ENCODE peak calls at places on chromosomes 6 and 20, in nine cellular contexts. F is neural progenitor cell, L is lower lobe of right lung, C is endodermal cell, M is dorsolateral prefrontal cortex, H is colonic mucosa, O is mesendoderm, T is heart left ventricle, G is AG10803. V is an unnamed sample.

GRCh38 chr6:130900913-130901312 is 73.7 kb downstream of the SMLR1 start:
- DNase-seq in G (peak), F (no peak), T (peak), M (no peak), C (no peak), O (peak), L (no peak), H (no peak), V (no peak)

GRCh38 chr6:149449831-149450678 is 34.8 kb downstream of the ZC3H12D start:
- DNase-seq in M (no peak), O (no peak), L (no peak), G (no peak), H (no peak), T (no peak), F (no peak), C (peak), V (no peak)

GRCh38 chr6:163679753-163680152 is 265.2 kb downstream of the QKI start:
- DNase-seq in H (no peak), M (no peak), O (no peak), F (no peak), T (no peak), C (no peak), G (no peak), L (no peak), V (no peak)

GRCh38 chr6:159065091-159065490 is 20.3 kb upstream of the TAGAP start:
- DNase-seq in C (peak), F (no peak), L (no peak), G (no peak), T (no peak), H (no peak), O (no peak), M (no peak), V (no peak)

GRCh38 chr6:90484903-90485302 is 102.0 kb downstream of the MAP3K7 start:
- DNase-seq in T (no peak), O (no peak), F (peak), C (peak), L (no peak), H (no peak), M (peak), G (no peak), V (no peak)

GRCh38 chr20:48425776-48426175 is 402.0 kb downstream of the PREX1 start:
- DNase-seq in H (no peak), L (no peak), O (no peak), G (no peak), C (no peak), M (no peak), T (no peak), F (peak), V (no peak)

GRCh38 chr20:56801991-56802740 is 173.1 kb downstream of the TFAP2C start:
- DNase-seq in G (peak), H (no peak), L (no peak), C (no peak), M (no peak), T (no peak), O (no peak), F (no peak), V (no peak)

GRCh38 chr6:134026597-134026996 is 25.8 kb downstream of the SLC2A12 start:
- DNase-seq in L (no peak), H (no peak), G (no peak), F (no peak), M (no peak), C (no peak), O (no peak), T (no peak), V (no peak)

GRCh38 chr20:24692429-24693190 is 223.2 kb downstream of the SYNDIG1 start:
- DNase-seq in M (no peak), C (peak), T (no peak), F (no peak), H (peak), O (no peak), L (no peak), G (no peak), V (no peak)

GRCh38 chr20:34045930-34046329 is 52.2 kb downstream of the RALY start:
- DNase-seq in F (no peak), G (no peak), H (no peak), M (no peak), C (peak), O (no peak), T (no peak), L (no peak), V (no peak)

GRCh38 chr6:46719099-46719498 is 16.1 kb downstream of the PLA2G7 start:
- DNase-seq in G (peak), C (no peak), M (no peak), O (no peak), F (no peak), H (no peak), L (no peak), T (no peak), V (no peak)

GRCh38 chr6:161487694-161488093 is 213.8 kb upstream of the AGPAT4 start:
- DNase-seq in H (no peak), C (no peak), G (peak), O (no peak), M (no peak), L (no peak), F (no peak), T (no peak), V (no peak)

GRCh38 chr6:96074006-96074405 is 58.2 kb downstream of the FUT9 start:
- DNase-seq in M (no peak), L (no peak), C (no peak), H (no peak), F (no peak), O (no peak), G (no peak), T (no peak), V (no peak)

GRCh38 chr20:17835941-17836861 is 132.4 kb downstream of the SNX5 start:
- DNase-seq in M (no peak), L (no peak), G (peak), H (no peak), T (peak), F (peak), C (no peak), O (peak), V (no peak)

GRCh38 chr20:18011482-18011881 is 42.7 kb downstream of the MGME1 start:
- DNase-seq in L (no peak), F (no peak), H (no peak), O (no peak), T (no peak), G (no peak), C (no peak), M (no peak), V (no peak)

GRCh38 chr6:147774856-147775255 is 266.4 kb downstream of the SAMD5 start:
- DNase-seq in C (peak), T (no peak), M (no peak), L (no peak), O (peak), G (no peak), F (peak), H (no peak), V (no peak)

GRCh38 chr6:43869091-43869710 is 99.2 kb downstream of the VEGFA start:
- DNase-seq in G (no peak), M (no peak), T (no peak), F (no peak), C (no peak), L (peak), H (no peak), O (no peak), V (no peak)

GRCh38 chr6:3233321-3233720 is 5.9 kb upstream of the TUBB2B start:
- DNase-seq in F (no peak), L (no peak), M (no peak), C (peak), T (no peak), G (no peak), O (no peak), H (no peak), V (no peak)

GRCh38 chr6:11771473-11772048 is 7.0 kb downstream of the ADTRP start:
- DNase-seq in T (no peak), L (no peak), G (no peak), H (no peak), O (no peak), F (no peak), C (peak), M (no peak), V (no peak)

GRCh38 chr6:167720456-167721285 is 106.0 kb upstream of the AFDN start:
- DNase-seq in O (no peak), G (no peak), M (no peak), T (no peak), F (no peak), C (peak), H (no peak), L (no peak), V (no peak)

GRCh38 chr6:85323435-85324040 is 126.3 kb upstream of the NT5E start:
- DNase-seq in G (peak), H (peak), O (peak), C (peak), L (peak), M (peak), T (peak), F (peak), V (peak)

GRCh38 chr6:154615483-154616025 is 105.1 kb upstream of the CNKSR3 start:
- DNase-seq in F (no peak), O (no peak), C (peak), T (peak), G (peak), H (peak), L (peak), M (peak), V (no peak)

GRCh38 chr6:85703359-85703758 is 60.7 kb upstream of the SYNCRIP start:
- DNase-seq in T (no peak), H (no peak), O (peak), F (no peak), M (no peak), G (no peak), C (no peak), L (no peak), V (no peak)

GRCh38 chr6:15901141-15902115 is 227.5 kb upstream of the MYLIP start:
- DNase-seq in T (no peak), O (no peak), F (no peak), H (no peak), G (no peak), C (no peak), L (no peak), M (no peak), V (no peak)

GRCh38 chr6:37340639-37340943 is 13.2 kb upstream of the RNF8 start:
- DNase-seq in T (no peak), H (no peak), M (no peak), F (no peak), G (no peak), C (no peak), O (no peak), L (no peak), V (no peak)

GRCh38 chr20:47358672-47359532 is 2.4 kb upstream of the ZMYND8 start:
- DNase-seq in M (peak), H (peak), O (peak), G (peak), F (peak), L (peak), T (peak), C (peak), V (no peak)

GRCh38 chr6:140977425-140977824 is 1155.3 kb upstream of the GJE1 start:
- DNase-seq in H (no peak), L (no peak), C (no peak), M (no peak), O (no peak), G (peak), F (no peak), T (no peak), V (no peak)

GRCh38 chr6:111572216-111572706 is 33.4 kb downstream of the TRAF3IP2 start:
- DNase-seq in G (no peak), L (no peak), C (no peak), M (no peak), F (no peak), O (no peak), H (no peak), T (no peak), V (no peak)

GRCh38 chr6:75526502-75527127 is 33.0 kb upstream of the FILIP1 start:
- DNase-seq in F (peak), T (peak), L (no peak), O (peak), C (peak), H (peak), G (peak), M (peak), V (peak)

GRCh38 chr6:47353822-47354221 is 44.1 kb upstream of the TNFRSF21 start:
- DNase-seq in C (no peak), O (no peak), G (no peak), T (no peak), H (no peak), M (no peak), L (no peak), F (no peak), V (no peak)

GRCh38 chr6:14383393-14384174 is 266.0 kb downstream of the CD83 start:
- DNase-seq in M (no peak), L (no peak), H (no peak), T (no peak), C (peak), G (no peak), F (no peak), O (peak), V (no peak)

GRCh38 chr6:165939047-165939446 is 228.6 kb downstream of the TBXT start:
- DNase-seq in H (no peak), L (no peak), T (no peak), C (no peak), G (no peak), F (no peak), O (no peak), M (no peak), V (no peak)

GRCh38 chr6:73476722-73477121 is 15.2 kb downstream of the MTO1 start:
- DNase-seq in C (no peak), G (no peak), H (no peak), M (no peak), T (no peak), L (no peak), F (no peak), O (no peak), V (no peak)

GRCh38 chr6:90274481-90275030 is 22.1 kb downstream of the BACH2 start:
- DNase-seq in M (no peak), O (peak), L (peak), G (no peak), C (no peak), T (no peak), F (peak), H (peak), V (peak)

GRCh38 chr20:13990465-13990864 is at the start of gene SEL1L2:
- DNase-seq in L (no peak), F (peak), T (no peak), H (no peak), C (peak), O (peak), M (no peak), G (no peak), V (no peak)

GRCh38 chr6:43698584-43699349 is 11.2 kb upstream of the MRPS18A start:
- DNase-seq in F (peak), C (peak), M (no peak), T (peak), H (peak), G (peak), L (peak), O (peak), V (no peak)

GRCh38 chr6:42914546-42914945 is 1.3 kb upstream of the PTCRA start:
- DNase-seq in O (no peak), L (no peak), H (no peak), G (peak), M (no peak), F (no peak), T (no peak), C (no peak), V (no peak)

GRCh38 chr6:73521351-73522254 is 771 bp upstream of the EEF1A1 start:
- DNase-seq in M (peak), T (peak), L (peak), O (peak), H (no peak), G (peak), F (no peak), C (no peak), V (peak)

GRCh38 chr6:37242429-37243052 is 15.0 kb upstream of the TBC1D22B start:
- DNase-seq in C (no peak), O (peak), T (peak), H (peak), G (peak), L (no peak), M (no peak), F (no peak), V (no peak)

GRCh38 chr6:36268478-36269248 is 1.2 kb upstream of the PNPLA1 start:
- DNase-seq in L (no peak), C (no peak), H (no peak), F (no peak), T (no peak), M (peak), G (peak), O (no peak), V (no peak)

GRCh38 chr20:35575958-35576357 is 34.1 kb downstream of the ERGIC3 start:
- DNase-seq in C (no peak), G (no peak), M (no peak), O (no peak), F (no peak), L (no peak), H (peak), T (no peak), V (no peak)
- H3K4me3 ChIP-seq in C (no peak), G (no peak), M (no peak), O (no peak), F (no peak), L (no peak), H (no peak), T (no peak), V (no peak)

GRCh38 chr6:152386131-152386530 is 251.0 kb downstream of the SYNE1 start:
- DNase-seq in M (no peak), O (no peak), H (no peak), L (no peak), T (no peak), C (no peak), F (no peak), G (no peak), V (no peak)

GRCh38 chr6:152378154-152378553 is 259.0 kb downstream of the SYNE1 start:
- DNase-seq in H (no peak), F (peak), C (no peak), O (peak), L (no peak), M (no peak), G (peak), T (no peak), V (no peak)

GRCh38 chr6:152375200-152375599 is 262.0 kb downstream of the SYNE1 start:
- DNase-seq in C (no peak), H (no peak), T (no peak), L (no peak), G (no peak), O (no peak), F (no peak), M (no peak), V (no peak)

GRCh38 chr6:152380993-152381898 is 255.9 kb downstream of the SYNE1 start:
- DNase-seq in M (peak), H (peak), T (peak), L (peak), F (peak), G (peak), C (no peak), O (peak), V (no peak)

DNA sequence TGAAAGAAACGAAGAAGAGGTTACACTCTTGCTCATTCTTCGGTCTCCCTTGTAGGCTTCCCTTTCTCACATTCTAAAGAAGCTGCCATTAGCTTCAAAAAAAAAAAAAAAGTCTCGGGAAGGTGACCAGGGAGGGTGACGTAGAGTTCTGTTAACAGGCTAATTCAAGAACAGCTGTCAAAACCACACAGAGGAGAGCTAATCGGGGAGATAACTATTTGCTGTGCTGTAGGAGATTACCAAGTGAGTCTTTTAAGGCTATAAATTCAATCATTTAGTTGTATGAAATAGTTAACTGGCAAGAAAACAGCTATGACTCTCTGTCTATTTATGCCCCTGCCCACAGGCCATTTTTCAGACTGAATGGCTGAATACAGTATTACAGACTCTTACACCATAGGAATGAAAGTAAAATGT is 256.8 kb downstream of the SYNE1 start:
- DNase-seq in H (no peak), G (peak), L (no peak), M (no peak), F (no peak), C (no peak), O (peak), T (peak), V (no peak)
- H3K4me3 ChIP-seq in H (no peak), G (peak), L (peak), M (peak), F (no peak), C (no peak), O (no peak), T (peak), V (no peak)

GRCh38 chr20:32024683-32025295 is 14.6 kb downstream of the CCM2L start:
- DNase-seq in H (no peak), T (no peak), O (no peak), M (no peak), L (no peak), F (no peak), G (no peak), C (no peak), V (no peak)

GRCh38 chr20:32027653-32028052 is 17.4 kb downstream of the CCM2L start:
- DNase-seq in F (no peak), G (no peak), H (no peak), T (no peak), L (no peak), C (no peak), O (no peak), M (no peak), V (no peak)

GRCh38 chr20:32029561-32029960 is 19.3 kb downstream of the CCM2L start:
- DNase-seq in T (no peak), M (no peak), G (no peak), F (no peak), H (no peak), L (no peak), O (no peak), C (no peak), V (no peak)

GRCh38 chr20:32031007-32031958 is 20.8 kb upstream of the HCK start:
- DNase-seq in G (peak), H (peak), M (peak), F (peak), L (peak), T (peak), O (peak), C (peak), V (peak)

GRCh38 chr20:32028647-32029372 is 18.6 kb downstream of the CCM2L start:
- DNase-seq in G (no peak), F (peak), M (no peak), H (no peak), C (peak), L (no peak), O (no peak), T (no peak), V (no peak)
- H3K4me3 ChIP-seq in G (no peak), F (no peak), M (no peak), H (no peak), C (no peak), L (no peak), O (no peak), T (no peak), V (no peak)

DNA sequence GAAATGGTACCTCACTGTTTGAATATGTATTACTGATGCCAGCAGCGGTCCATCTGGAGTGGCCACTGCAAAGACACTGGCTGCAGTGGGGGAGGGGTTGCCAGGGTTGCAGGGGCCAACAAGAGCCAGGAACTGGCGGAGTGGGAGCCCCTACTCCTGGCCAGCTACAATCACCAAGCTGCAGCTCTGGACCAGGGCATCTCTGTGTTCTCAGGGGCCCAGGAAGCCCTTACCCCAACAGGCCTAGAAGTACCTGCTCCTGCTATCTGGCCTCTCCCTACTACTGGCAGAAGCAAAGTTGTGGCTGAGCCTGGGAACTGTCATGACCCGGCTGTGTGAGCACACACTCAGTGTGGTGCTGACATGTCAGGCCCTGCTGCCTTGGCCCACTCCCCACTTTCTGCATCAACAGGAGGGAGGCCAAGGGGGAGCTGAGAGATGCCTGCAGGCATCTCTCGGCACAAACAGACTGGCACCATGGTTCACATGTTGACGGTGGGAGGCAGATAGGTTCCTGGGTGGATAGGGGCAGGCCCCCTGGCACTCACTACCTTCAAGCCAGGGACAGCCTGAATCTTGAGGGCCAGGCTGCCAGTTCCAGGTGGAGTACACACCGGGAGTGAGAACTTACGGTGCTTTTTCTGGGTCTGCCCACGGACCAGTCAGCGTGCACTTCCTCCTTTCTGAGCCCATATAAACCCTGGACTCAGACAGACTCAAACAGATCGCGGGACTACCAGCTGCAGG is 1188.0 kb downstream of the GRIK2 start:
- DNase-seq in C (no peak), M (no peak), F (no peak), G (no peak), T (no peak), L (peak), O (no peak), H (no peak), V (no peak)
- H3K4me3 ChIP-seq in C (peak), M (no peak), F (no peak), G (no peak), T (no peak), L (no peak), O (no peak), H (no peak), V (no peak)